ENCODE peak calls at places on chromosomes 7 and 10, in five cellular contexts. K, M, X, D and A are unnamed samples.

GRCh38 chr7:44460325-44460724 is 30.1 kb downstream of the NUDCD3 start:
- DNase-seq in K (no peak), M (peak; percentile 32), D (no peak), X (no peak), A (no peak)

GRCh38 chr10:129525408-129525807 is 58.4 kb downstream of the MGMT start:
- DNase-seq in X (no peak), K (peak; percentile 37), M (no peak), D (peak; percentile 38), A (peak; percentile 56)

GRCh38 chr7:95509199-95509598 is 23.5 kb downstream of the ASB4 start:
- DNase-seq in D (no peak), M (no peak), X (no peak), K (peak; percentile 69), A (peak; percentile 7)

GRCh38 chr7:2109936-2110585 is 122.7 kb downstream of the MAD1L1 start:
- DNase-seq in X (no peak), M (peak; percentile 53), K (peak; percentile 49), D (no peak), A (peak; percentile 94)

GRCh38 chr10:69657417-69657816 is 27.4 kb downstream of the FAM241B start:
- DNase-seq in K (no peak), D (no peak), X (no peak), M (no peak), A (no peak)

GRCh38 chr10:30697806-30698205 is 68.3 kb upstream of the LYZL2 start:
- DNase-seq in X (no peak), M (no peak), K (no peak), D (no peak), A (no peak)

GRCh38 chr7:82204694-82205093 is 238.9 kb downstream of the CACNA2D1 start:
- DNase-seq in K (no peak), D (no peak), M (no peak), X (peak; percentile 37), A (peak; percentile 44)

GRCh38 chr7:2609001-2609411 is 22.8 kb upstream of the TTYH3 start:
- DNase-seq in M (peak; percentile 54), X (no peak), D (no peak), K (peak; percentile 37), A (peak; percentile 38)

GRCh38 chr7:137381045-137381444 is 37.5 kb upstream of the PTN start:
- DNase-seq in D (no peak), X (no peak), M (no peak), K (no peak), A (no peak)

GRCh38 chr10:14153570-14154055 is 177.1 kb downstream of the FRMD4A start:
- DNase-seq in X (peak; percentile 22), M (no peak), D (no peak), K (no peak), A (no peak)

GRCh38 chr7:122637799-122638198 is 61.1 kb downstream of the RNF133 start:
- DNase-seq in K (no peak), D (no peak), X (no peak), M (no peak), A (no peak)

GRCh38 chr7:50558380-50559051 is 6.7 kb downstream of the DDC start:
- DNase-seq in D (no peak), K (peak; percentile 16), X (no peak), M (no peak), A (no peak)

GRCh38 chr7:43201912-43202311 is 89.5 kb downstream of the HECW1 start:
- DNase-seq in M (no peak), X (no peak), K (no peak), D (no peak), A (peak; percentile 13)

GRCh38 chr7:16051561-16052280 is 365.2 kb upstream of the MEOX2 start:
- DNase-seq in D (no peak), K (no peak), M (no peak), X (no peak), A (no peak)

GRCh38 chr7:141242568-141242967 is 168.7 kb downstream of the TMEM178B start:
- DNase-seq in K (no peak), D (no peak), X (no peak), M (no peak), A (no peak)

GRCh38 chr10:124903119-124903518 is 38.8 kb upstream of the ZRANB1 start:
- DNase-seq in K (no peak), D (no peak), M (no peak), X (no peak), A (peak; percentile 72)

GRCh38 chr7:33973235-33974015 is 68.1 kb downstream of the BMPER start:
- DNase-seq in K (no peak), M (no peak), D (no peak), X (no peak), A (no peak)

GRCh38 chr10:95505641-95506040 is 55.5 kb downstream of the SORBS1 start:
- DNase-seq in X (no peak), M (no peak), D (no peak), K (no peak), A (no peak)

GRCh38 chr7:141076377-141076776 is 2.5 kb downstream of the TMEM178B start:
- DNase-seq in X (no peak), K (no peak), M (no peak), D (no peak), A (no peak)

GRCh38 chr10:88110355-88110754 is 246.9 kb downstream of the PTEN start:
- DNase-seq in K (no peak), D (no peak), M (no peak), X (no peak), A (peak; percentile 62)

GRCh38 chr7:157513162-157513621 is 176.4 kb downstream of the DNAJB6 start:
- DNase-seq in X (no peak), K (no peak), M (no peak), D (no peak), A (no peak)

GRCh38 chr7:18580945-18581344 is 85.4 kb downstream of the HDAC9 start:
- DNase-seq in M (no peak), D (no peak), X (no peak), K (no peak), A (no peak)

GRCh38 chr10:31152421-31153133 is 120.9 kb upstream of the ZNF438 start:
- DNase-seq in M (no peak), X (no peak), K (no peak), D (no peak), A (no peak)

GRCh38 chr7:8325067-8325466 is 63.1 kb upstream of the ICA1 start:
- DNase-seq in M (no peak), K (no peak), X (no peak), D (no peak), A (no peak)

GRCh38 chr7:102077081-102077480 is 209.6 kb upstream of the SH2B2 start:
- DNase-seq in D (no peak), K (no peak), X (no peak), M (no peak), A (no peak)

GRCh38 chr7:1065263-1066260 is 21.2 kb downstream of the GPR146 start:
- DNase-seq in X (peak; percentile 88), M (peak; percentile 82), K (peak; percentile 89), D (peak; percentile 87), A (peak; percentile 72)

GRCh38 chr7:100822236-100823139 is 4.8 kb downstream of the EPHB4 start:
- DNase-seq in D (peak; percentile 72), M (no peak), X (no peak), K (no peak), A (no peak)

GRCh38 chr10:121956111-121957061 is 18.6 kb downstream of the NSMCE4A start:
- DNase-seq in K (no peak), D (no peak), M (no peak), X (no peak), A (peak; percentile 61)

GRCh38 chr7:66007232-66007631 is 25.2 kb upstream of the GUSB start:
- DNase-seq in D (no peak), X (no peak), M (no peak), K (no peak), A (no peak)

GRCh38 chr7:102836206-102836938 is 76.4 kb upstream of the LRRC17 start:
- DNase-seq in K (peak; percentile 30), X (no peak), M (no peak), D (no peak), A (peak; percentile 64)